ENCODE peak calls at places on chromosomes 5 and 9, in seven cellular contexts. M is H1, W is neuronal stem cell, S is IMR-90, P is H9, J is mesendoderm, L is mesenchymal stem cell. Y is an unnamed sample.

GRCh38 chr9:131589124-131589711 is 43.9 kb downstream of the PRRT1B start:
- DNase-seq in M (no peak), W (no peak), S (no peak), P (no peak), J (no peak), L (no peak), Y (no peak)

GRCh38 chr5:9617191-9617590 is 13.0 kb downstream of the TAS2R1 start:
- DNase-seq in M (no peak), W (no peak), S (no peak), P (no peak), J (peak), L (peak), Y (peak)

GRCh38 chr9:85163415-85163814 is 493.9 kb downstream of the NTRK2 start:
- DNase-seq in M (no peak), W (no peak), S (no peak), P (no peak), J (no peak), L (no peak), Y (no peak)

GRCh38 chr9:72557549-72557948 is 36.1 kb downstream of the TMC1 start:
- DNase-seq in M (no peak), W (no peak), S (peak), P (no peak), J (peak), L (peak), Y (peak)

GRCh38 chr5:56737002-56737621 is 78.2 kb upstream of the MAP3K1 start:
- DNase-seq in M (no peak), W (no peak), S (peak), P (no peak), J (no peak), L (peak), Y (no peak)

GRCh38 chr5:35285011-35285410 is 54.7 kb upstream of the PRLR start:
- DNase-seq in M (no peak), W (no peak), S (no peak), P (no peak), J (no peak), L (no peak), Y (no peak)

GRCh38 chr5:163951069-163951468 is 445.6 kb downstream of the MAT2B start:
- DNase-seq in M (no peak), W (no peak), S (no peak), P (no peak), J (no peak), L (peak), Y (no peak)

GRCh38 chr5:129541648-129542251 is 81.7 kb downstream of the ADAMTS19 start:
- DNase-seq in M (no peak), W (no peak), S (peak), P (no peak), J (peak), L (peak), Y (no peak)

GRCh38 chr5:140402258-140403074 is 833 bp downstream of the ANKHD1 start:
- DNase-seq in M (peak), W (peak), S (peak), P (peak), J (peak), L (peak), Y (peak)

GRCh38 chr5:177132504-177133118 is 962 bp upstream of the NSD1 start:
- DNase-seq in M (peak), W (peak), S (no peak), P (peak), J (peak), L (peak), Y (peak)

GRCh38 chr5:151023651-151024050 is 3.3 kb downstream of the GPX3 start:
- DNase-seq in M (no peak), W (no peak), S (no peak), P (no peak), J (no peak), L (no peak), Y (peak)

GRCh38 chr9:90946981-90947380 is 145.4 kb downstream of the SYK start:
- DNase-seq in M (no peak), W (no peak), S (no peak), P (no peak), J (peak), L (no peak), Y (peak)

GRCh38 chr5:151022511-151023018 is 2.2 kb downstream of the GPX3 start:
- DNase-seq in M (no peak), W (no peak), S (no peak), P (no peak), J (no peak), L (no peak), Y (peak)

GRCh38 chr9:12166511-12166910 is 526.7 kb upstream of the TYRP1 start:
- DNase-seq in M (no peak), W (no peak), S (no peak), P (no peak), J (peak), L (no peak), Y (no peak)

GRCh38 chr5:31531888-31532710 is at the start of the genes C5orf22 and DROSHA:
- DNase-seq in M (peak), W (peak), S (peak), P (peak), J (peak), L (peak), Y (peak)

GRCh38 chr5:55429707-55430253 is 105.0 kb downstream of the PLPP1 start:
- DNase-seq in M (no peak), W (no peak), S (no peak), P (no peak), J (no peak), L (no peak), Y (no peak)

GRCh38 chr5:130337179-130337888 is 433.1 kb downstream of the CHSY3 start:
- DNase-seq in M (no peak), W (no peak), S (peak), P (no peak), J (peak), L (peak), Y (peak)

GRCh38 chr5:55471468-55471867 is 63.3 kb downstream of the PLPP1 start:
- DNase-seq in M (no peak), W (no peak), S (no peak), P (no peak), J (no peak), L (no peak), Y (no peak)

GRCh38 chr5:32201140-32201539 is 27.0 kb upstream of the GOLPH3 start:
- DNase-seq in M (no peak), W (no peak), S (peak), P (no peak), J (no peak), L (peak), Y (no peak)

GRCh38 chr5:108124591-108124990 is 257.3 kb downstream of the FBXL17 start:
- DNase-seq in M (no peak), W (no peak), S (no peak), P (no peak), J (no peak), L (no peak), Y (no peak)

GRCh38 chr9:31799953-31800609 is 584.4 kb upstream of the ACO1 start:
- DNase-seq in M (peak), W (peak), S (no peak), P (peak), J (peak), L (peak), Y (peak)

GRCh38 chr5:150665044-150665443 is 4.0 kb downstream of the MYOZ3 start:
- DNase-seq in M (no peak), W (no peak), S (peak), P (peak), J (no peak), L (no peak), Y (no peak)

GRCh38 chr5:173032730-173033129 is 23.4 kb upstream of the CREBRF start:
- DNase-seq in M (no peak), W (no peak), S (no peak), P (no peak), J (no peak), L (no peak), Y (no peak)

GRCh38 chr9:33211695-33212393 is 28.1 kb upstream of the SPINK4 start:
- DNase-seq in M (no peak), W (no peak), S (peak), P (no peak), J (peak), L (no peak), Y (peak)

GRCh38 chr5:10330511-10331105 is 22.9 kb upstream of the MARCHF6 start:
- DNase-seq in M (no peak), W (no peak), S (no peak), P (no peak), J (no peak), L (no peak), Y (no peak)

GRCh38 chr5:74586831-74587230 is 53.7 kb downstream of the ENC1 start:
- DNase-seq in M (no peak), W (no peak), S (no peak), P (no peak), J (no peak), L (no peak), Y (no peak)

GRCh38 chr5:172733179-172733973 is 37.6 kb downstream of the DUSP1 start:
- DNase-seq in M (no peak), W (no peak), S (peak), P (no peak), J (peak), L (peak), Y (peak)

GRCh38 chr9:131477816-131478419 is 24.8 kb upstream of the POMT1 start:
- DNase-seq in M (no peak), W (no peak), S (no peak), P (no peak), J (no peak), L (no peak), Y (no peak)

GRCh38 chr5:54347221-54347865 is 37.0 kb upstream of the ARL15 start:
- DNase-seq in M (no peak), W (no peak), S (no peak), P (no peak), J (peak), L (no peak), Y (no peak)

GRCh38 chr9:116162241-116162781 is 8.7 kb downstream of the PAPPA start:
- DNase-seq in M (no peak), W (no peak), S (no peak), P (no peak), J (no peak), L (no peak), Y (peak)

GRCh38 chr9:98686961-98687855 is 21.5 kb downstream of the GABBR2 start:
- DNase-seq in M (no peak), W (no peak), S (no peak), P (no peak), J (peak), L (no peak), Y (peak)

GRCh38 chr9:133604214-133604613 is 5.0 kb downstream of the FAM163B start:
- DNase-seq in M (no peak), W (no peak), S (no peak), P (no peak), J (no peak), L (no peak), Y (no peak)

GRCh38 chr5:42423285-42424152 is at the start of gene GHR:
- DNase-seq in M (peak), W (peak), S (peak), P (peak), J (peak), L (peak), Y (peak)

GRCh38 chr9:133703571-133704399 is 34.4 kb downstream of the SARDH start:
- DNase-seq in M (no peak), W (no peak), S (no peak), P (no peak), J (no peak), L (no peak), Y (no peak)

GRCh38 chr9:89144242-89144641 is 34.4 kb downstream of the SHC3 start:
- DNase-seq in M (no peak), W (no peak), S (no peak), P (no peak), J (peak), L (no peak), Y (no peak)

GRCh38 chr9:13513710-13514444 is 234.4 kb upstream of the MPDZ start:
- DNase-seq in M (peak), W (peak), S (no peak), P (peak), J (peak), L (peak), Y (peak)

GRCh38 chr9:125410522-125410894 is 148.9 kb downstream of the GAPVD1 start:
- DNase-seq in M (no peak), W (no peak), S (no peak), P (no peak), J (no peak), L (no peak), Y (no peak)

GRCh38 chr9:125411171-125411756 is 149.6 kb downstream of the GAPVD1 start:
- DNase-seq in M (no peak), W (no peak), S (no peak), P (no peak), J (no peak), L (no peak), Y (no peak)

GRCh38 chr9:125407974-125408900 is 146.6 kb downstream of the GAPVD1 start:
- DNase-seq in M (peak), W (peak), S (peak), P (peak), J (peak), L (peak), Y (peak)

GRCh38 chr9:125409217-125409636 is 147.6 kb downstream of the GAPVD1 start:
- DNase-seq in M (peak), W (no peak), S (no peak), P (peak), J (peak), L (no peak), Y (no peak)

GRCh38 chr9:125409637-125410521 is 148.3 kb downstream of the GAPVD1 start:
- DNase-seq in M (peak), W (no peak), S (peak), P (peak), J (peak), L (peak), Y (peak)
- H3K9ac ChIP-seq in M (peak), W (peak), S (no peak), P (no peak), J (no peak), L (no peak), Y (no peak)

GRCh38 chr5:57751710-57752109 is 269.1 kb upstream of the ACTBL2 start:
- DNase-seq in M (no peak), W (no peak), S (no peak), P (no peak), J (no peak), L (no peak), Y (no peak)

GRCh38 chr5:57750891-57751290 is 268.3 kb upstream of the ACTBL2 start:
- DNase-seq in M (no peak), W (no peak), S (no peak), P (no peak), J (no peak), L (no peak), Y (no peak)

GRCh38 chr5:57750282-57750681 is 267.7 kb upstream of the ACTBL2 start:
- DNase-seq in M (no peak), W (no peak), S (no peak), P (no peak), J (no peak), L (no peak), Y (no peak)

GRCh38 chr5:57754616-57755015 is 272.0 kb upstream of the ACTBL2 start:
- DNase-seq in M (no peak), W (no peak), S (peak), P (no peak), J (no peak), L (no peak), Y (no peak)

GRCh38 chr5:57753446-57753845 is 270.8 kb upstream of the ACTBL2 start:
- DNase-seq in M (no peak), W (no peak), S (no peak), P (no peak), J (no peak), L (no peak), Y (no peak)
- H2AK5ac ChIP-seq in M (no peak), W (no peak), S (no peak), P (no peak), J (no peak), L (no peak), Y (no peak)

GRCh38 chr5:142079243-142079642 is 29.3 kb upstream of the NDFIP1 start:
- DNase-seq in M (no peak), W (no peak), S (no peak), P (no peak), J (no peak), L (no peak), Y (no peak)
- H4K8ac ChIP-seq in M (no peak), W (no peak), S (no peak), P (no peak), J (no peak), L (no peak), Y (no peak)

GRCh38 chr9:38644601-38645000 is 24.2 kb upstream of the ANKRD18A start:
- DNase-seq in M (no peak), W (no peak), S (no peak), P (no peak), J (no peak), L (no peak), Y (peak)

GRCh38 chr9:38641985-38642864 is 21.8 kb upstream of the ANKRD18A start:
- DNase-seq in M (peak), W (peak), S (peak), P (peak), J (peak), L (peak), Y (no peak)

GRCh38 chr9:38641142-38641541 is 20.7 kb upstream of the ANKRD18A start:
- DNase-seq in M (no peak), W (no peak), S (no peak), P (no peak), J (no peak), L (no peak), Y (peak)

GRCh38 chr9:38642951-38643350 is 22.6 kb upstream of the ANKRD18A start:
- DNase-seq in M (no peak), W (no peak), S (no peak), P (no peak), J (no peak), L (no peak), Y (no peak)

GRCh38 chr9:38643456-38644173 is 23.2 kb upstream of the ANKRD18A start:
- DNase-seq in M (no peak), W (no peak), S (no peak), P (no peak), J (no peak), L (no peak), Y (no peak)
- H3K9ac ChIP-seq in M (no peak), W (no peak), S (no peak), P (no peak), J (no peak), L (no peak), Y (no peak)

GRCh38 chr5:84119252-84119651 is 265.4 kb downstream of the EDIL3 start:
- DNase-seq in M (no peak), W (no peak), S (no peak), P (no peak), J (no peak), L (no peak), Y (no peak)
- H2AK5ac ChIP-seq in M (no peak), W (no peak), S (no peak), P (no peak), J (no peak), L (no peak), Y (no peak)

GRCh38 chr5:14802541-14802940 is 69.0 kb downstream of the ANKH start:
- DNase-seq in M (no peak), W (no peak), S (no peak), P (no peak), J (no peak), L (no peak), Y (no peak)
- H4K8ac ChIP-seq in M (no peak), W (no peak), S (no peak), P (no peak), J (no peak), L (no peak), Y (no peak)

GRCh38 chr9:129685220-129685932 is 19.9 kb downstream of the PRRX2 start:
- DNase-seq in M (no peak), W (no peak), S (peak), P (no peak), J (no peak), L (peak), Y (no peak)
- H3K9ac ChIP-seq in M (no peak), W (no peak), S (no peak), P (no peak), J (no peak), L (no peak), Y (no peak)

GRCh38 chr9:6986416-6986815 is 228.6 kb downstream of the KDM4C start:
- DNase-seq in M (no peak), W (no peak), S (no peak), P (no peak), J (no peak), L (no peak), Y (no peak)

GRCh38 chr9:6984941-6985578 is 227.3 kb downstream of the KDM4C start:
- DNase-seq in M (no peak), W (no peak), S (no peak), P (peak), J (peak), L (no peak), Y (no peak)

GRCh38 chr9:6987381-6987780 is 229.6 kb downstream of the KDM4C start:
- DNase-seq in M (no peak), W (no peak), S (no peak), P (no peak), J (no peak), L (no peak), Y (no peak)
- H2AK5ac ChIP-seq in M (no peak), W (no peak), S (no peak), P (no peak), J (no peak), L (no peak), Y (no peak)

Y was measured in trophoblast cell.